ENCODE peak calls at places on chromosomes 6 and 20, in ten cellular contexts. J is amygdala; B is hippocampal formation; I is endodermal cell; S is A673; F is stimulated activated CD4-positive, alpha-beta T cell treated with anti-CD3 and anti-CD28 coated beads, Interleukin-4, amount 100 ng/mL, for 4 hours; L is Calu3; H is progenitor cell of endocrine pancreas; G is activated gamma-delta T cell treated with anti-CD3 and anti-CD28 coated beads, Interleukin-2, amount 50 U/mL, for 16 hours; V is CD4-positive, CD25-positive, alpha-beta regulatory T cell. Y is an unnamed sample.

GRCh38 chr6:85044336-85044735 is 279.9 kb upstream of the TBX18 start:
- DNase-seq in I (no peak), B (no peak), J (no peak), F (no peak), V (no peak), H (no peak), L (no peak), G (no peak), S (no peak), Y (no peak)

GRCh38 chr20:5535211-5535756 is 214.9 kb upstream of the SHLD1 start:
- DNase-seq in V (no peak), S (no peak), L (no peak), G (no peak), B (peak), J (no peak), F (no peak), I (no peak), H (no peak), Y (no peak)

GRCh38 chr6:118844915-118845314 is 49.0 kb upstream of the ASF1A start:
- DNase-seq in G (no peak), S (no peak), H (no peak), I (no peak), L (no peak), J (no peak), V (peak), B (no peak), F (no peak), Y (no peak)

GRCh38 chr20:36676701-36677421 is 30.9 kb upstream of the SLA2 start:
- DNase-seq in H (peak), J (no peak), G (no peak), L (no peak), F (no peak), I (peak), S (no peak), V (no peak), B (no peak), Y (no peak)

GRCh38 chr6:122869437-122870024 is 80.5 kb downstream of the SMPDL3A start:
- DNase-seq in G (no peak), B (peak), V (no peak), F (no peak), I (peak), J (peak), H (no peak), L (peak), S (peak), Y (no peak)

GRCh38 chr6:89368107-89368506 is 15.6 kb upstream of the UBE2J1 start:
- DNase-seq in H (peak), J (peak), B (peak), S (peak), F (peak), V (peak), I (peak), L (peak), G (peak), Y (peak)

GRCh38 chr6:119351005-119351394 is 1.4 kb upstream of the MAN1A1 start:
- DNase-seq in V (peak), B (no peak), J (no peak), F (no peak), S (peak), G (no peak), L (no peak), H (no peak), I (no peak), Y (no peak)

GRCh38 chr6:113707194-113707593 is 150.0 kb upstream of the MARCKS start:
- DNase-seq in V (no peak), S (peak), L (no peak), G (no peak), F (no peak), I (peak), J (no peak), H (no peak), B (no peak), Y (no peak)

Y was measured in effector CD4-positive, alpha-beta T cell.